ENCODE peak calls at places on chromosomes 1 and 21, in four cellular contexts. One of them, this sample, is unnamed.
A peak's percentile ranks its signal among the peaks of the same experiment; 100 is the strongest.

GRCh38 chr1:178374016-178374415 is 122.7 kb downstream of the CLEC20A start:
- DNase-seq in caudate nucleus: no peak
- DNase-seq in suprapubic skin: no peak
- DNase-seq in left cardiac atrium: no peak
- DNase-seq in this sample: no peak

GRCh38 chr1:225482489-225482950 is 54.7 kb upstream of the LBR start:
- DNase-seq in caudate nucleus: no peak
- DNase-seq in suprapubic skin: no peak
- DNase-seq in left cardiac atrium: no peak
- DNase-seq in this sample: no peak

GRCh38 chr1:165481820-165482532 is 37.0 kb upstream of the RXRG start:
- DNase-seq in caudate nucleus: no peak
- DNase-seq in suprapubic skin: no peak
- DNase-seq in left cardiac atrium: peak; percentile 39
- DNase-seq in this sample: no peak

GRCh38 chr1:156616463-156616862 is 2.8 kb upstream of the HAPLN2 start:
- DNase-seq in caudate nucleus: peak; percentile 50
- DNase-seq in suprapubic skin: no peak
- DNase-seq in left cardiac atrium: peak; percentile 43
- DNase-seq in this sample: no peak

GRCh38 chr1:193462629-193463320 is 276.4 kb upstream of the B3GALT2 start:
- DNase-seq in caudate nucleus: no peak
- DNase-seq in suprapubic skin: no peak
- DNase-seq in left cardiac atrium: no peak
- DNase-seq in this sample: no peak

GRCh38 chr21:25700741-25701140 is 34.0 kb downstream of the ATP5PF start:
- DNase-seq in caudate nucleus: no peak
- DNase-seq in suprapubic skin: no peak
- DNase-seq in left cardiac atrium: no peak
- DNase-seq in this sample: no peak

GRCh38 chr1:15173863-15174614 is 20.5 kb downstream of the TMEM51 start:
- DNase-seq in caudate nucleus: no peak
- DNase-seq in suprapubic skin: no peak
- DNase-seq in left cardiac atrium: no peak
- DNase-seq in this sample: no peak

GRCh38 chr1:218460367-218460766 is 115.2 kb downstream of the TGFB2 start:
- DNase-seq in caudate nucleus: no peak
- DNase-seq in suprapubic skin: no peak
- DNase-seq in left cardiac atrium: no peak
- DNase-seq in this sample: no peak

GRCh38 chr1:4803335-4803734 is 148.9 kb downstream of the AJAP1 start:
- DNase-seq in caudate nucleus: no peak
- DNase-seq in suprapubic skin: no peak
- DNase-seq in left cardiac atrium: no peak
- DNase-seq in this sample: no peak

GRCh38 chr1:225917536-225917935 is 6.5 kb downstream of the PYCR2 start:
- DNase-seq in caudate nucleus: no peak
- DNase-seq in suprapubic skin: no peak
- DNase-seq in left cardiac atrium: no peak
- DNase-seq in this sample: no peak

GRCh38 chr1:78035121-78035520 is 10.6 kb upstream of the GIPC2 start:
- DNase-seq in caudate nucleus: no peak
- DNase-seq in suprapubic skin: no peak
- DNase-seq in left cardiac atrium: no peak
- DNase-seq in this sample: no peak

GRCh38 chr1:238177960-238178359 is 287.2 kb upstream of the ZP4 start:
- DNase-seq in caudate nucleus: no peak
- DNase-seq in suprapubic skin: no peak
- DNase-seq in left cardiac atrium: no peak
- DNase-seq in this sample: no peak

GRCh38 chr1:205287723-205288122 is 33.8 kb downstream of the NUAK2 start:
- DNase-seq in caudate nucleus: no peak
- DNase-seq in suprapubic skin: no peak
- DNase-seq in left cardiac atrium: no peak
- DNase-seq in this sample: no peak

GRCh38 chr1:80645621-80646020 is 1155.1 kb upstream of the ADGRL2 start:
- DNase-seq in caudate nucleus: no peak
- DNase-seq in suprapubic skin: no peak
- DNase-seq in left cardiac atrium: no peak
- DNase-seq in this sample: no peak

GRCh38 chr1:96598416-96599168 is 123.0 kb upstream of the PTBP2 start:
- DNase-seq in caudate nucleus: no peak
- DNase-seq in suprapubic skin: no peak
- DNase-seq in left cardiac atrium: no peak
- DNase-seq in this sample: no peak

GRCh38 chr1:37567023-37567422 is 10.3 kb downstream of the DNALI1 start:
- DNase-seq in caudate nucleus: no peak
- DNase-seq in suprapubic skin: no peak
- DNase-seq in left cardiac atrium: no peak
- DNase-seq in this sample: no peak

GRCh38 chr1:208198271-208198670 is 45.9 kb downstream of the PLXNA2 start:
- DNase-seq in caudate nucleus: no peak
- DNase-seq in suprapubic skin: no peak
- DNase-seq in left cardiac atrium: no peak
- DNase-seq in this sample: no peak

GRCh38 chr1:51919684-51920083 is 41.2 kb upstream of the NRDC start:
- DNase-seq in caudate nucleus: no peak
- DNase-seq in suprapubic skin: no peak
- DNase-seq in left cardiac atrium: no peak
- DNase-seq in this sample: no peak

GRCh38 chr1:16144325-16145029 is 11.4 kb downstream of the EPHA2 start:
- DNase-seq in caudate nucleus: no peak
- DNase-seq in suprapubic skin: no peak
- DNase-seq in left cardiac atrium: no peak
- DNase-seq in this sample: no peak

GRCh38 chr1:60589916-60590315 is 492.4 kb upstream of the NFIA start:
- DNase-seq in caudate nucleus: no peak
- DNase-seq in suprapubic skin: no peak
- DNase-seq in left cardiac atrium: no peak
- DNase-seq in this sample: no peak

GRCh38 chr1:6859415-6860343 is 74.4 kb downstream of the CAMTA1 start:
- DNase-seq in caudate nucleus: no peak
- DNase-seq in suprapubic skin: no peak
- DNase-seq in left cardiac atrium: no peak
- DNase-seq in this sample: no peak

GRCh38 chr1:212607206-212607923 is 1.2 kb upstream of the ATF3 start:
- DNase-seq in caudate nucleus: no peak
- DNase-seq in suprapubic skin: peak; percentile 86
- DNase-seq in left cardiac atrium: peak; percentile 33
- DNase-seq in this sample: no peak

GRCh38 chr1:53946252-53947171 is at the start of gene LRRC42:
- DNase-seq in caudate nucleus: no peak
- DNase-seq in suprapubic skin: no peak
- DNase-seq in left cardiac atrium: no peak
- DNase-seq in this sample: no peak

GRCh38 chr1:118842462-118843201 is 145.5 kb downstream of the TBX15 start:
- DNase-seq in caudate nucleus: no peak
- DNase-seq in suprapubic skin: no peak
- DNase-seq in left cardiac atrium: no peak
- DNase-seq in this sample: no peak

GRCh38 chr1:210332233-210332632 is 3.5 kb downstream of the HHAT start:
- DNase-seq in caudate nucleus: no peak
- DNase-seq in suprapubic skin: no peak
- DNase-seq in left cardiac atrium: no peak
- DNase-seq in this sample: no peak

GRCh38 chr1:32965251-32965643 is 638 bp upstream of the RNF19B start:
- DNase-seq in caudate nucleus: no peak
- DNase-seq in suprapubic skin: no peak
- DNase-seq in left cardiac atrium: no peak
- DNase-seq in this sample: no peak

GRCh38 chr21:33196956-33197374 is 32.8 kb upstream of the IFNAR2 start:
- DNase-seq in caudate nucleus: no peak
- DNase-seq in suprapubic skin: peak; percentile 72
- DNase-seq in left cardiac atrium: peak; percentile 57
- DNase-seq in this sample: no peak

GRCh38 chr1:18908911-18909771 is 6.8 kb upstream of the ALDH4A1 start:
- DNase-seq in caudate nucleus: no peak
- DNase-seq in suprapubic skin: no peak
- DNase-seq in left cardiac atrium: no peak
- DNase-seq in this sample: no peak

GRCh38 chr1:58447891-58448290 is 98.6 kb downstream of the OMA1 start:
- DNase-seq in caudate nucleus: no peak
- DNase-seq in suprapubic skin: no peak
- DNase-seq in left cardiac atrium: no peak
- DNase-seq in this sample: no peak

GRCh38 chr1:165857046-165857801 is 29.8 kb downstream of the UCK2 start:
- DNase-seq in caudate nucleus: peak; percentile 49
- DNase-seq in suprapubic skin: no peak
- DNase-seq in left cardiac atrium: no peak
- DNase-seq in this sample: no peak

GRCh38 chr1:216820345-216820744 is 97.1 kb upstream of the ESRRG start:
- DNase-seq in caudate nucleus: no peak
- DNase-seq in suprapubic skin: no peak
- DNase-seq in left cardiac atrium: no peak
- DNase-seq in this sample: no peak

GRCh38 chr1:120179420-120180348 is 3.4 kb upstream of the SEC22B start:
- DNase-seq in caudate nucleus: no peak
- DNase-seq in suprapubic skin: no peak
- DNase-seq in left cardiac atrium: peak; percentile 38
- DNase-seq in this sample: peak; percentile 72

GRCh38 chr1:61171915-61172485 is 89.6 kb downstream of the NFIA start:
- DNase-seq in caudate nucleus: no peak
- DNase-seq in suprapubic skin: no peak
- DNase-seq in left cardiac atrium: no peak
- DNase-seq in this sample: no peak

GRCh38 chr1:191162762-191163161 is 685.1 kb upstream of the BRINP3 start:
- DNase-seq in caudate nucleus: no peak
- DNase-seq in suprapubic skin: no peak
- DNase-seq in left cardiac atrium: no peak
- DNase-seq in this sample: no peak

GRCh38 chr1:66758247-66758755 is 6.0 kb downstream of the DYNLT5 start:
- DNase-seq in caudate nucleus: no peak
- DNase-seq in suprapubic skin: no peak
- DNase-seq in left cardiac atrium: no peak
- DNase-seq in this sample: no peak

GRCh38 chr1:119613769-119614358 is 34.2 kb downstream of the ZNF697 start:
- DNase-seq in caudate nucleus: no peak
- DNase-seq in suprapubic skin: peak; percentile 83
- DNase-seq in left cardiac atrium: peak; percentile 85
- DNase-seq in this sample: no peak

GRCh38 chr1:204294371-204294770 is 65.4 kb downstream of the PLEKHA6 start:
- DNase-seq in caudate nucleus: no peak
- DNase-seq in suprapubic skin: no peak
- DNase-seq in left cardiac atrium: peak; percentile 48
- DNase-seq in this sample: no peak